ENCODE peak calls at places on chromosomes 6 and 20, in six cellular contexts. I is iris pigment epithelial cell; M is stimulated activated CD4-positive, alpha-beta T cell treated with anti-CD3 and anti-CD28 coated beads, TNF-alpha, amount 100 ng/mL, for 4 hours; F is stimulated activated naive B cell treated with anti-CD40 and anti-IgM and Interleukin-4, amounts not matched to agents 10 μg/mL and 1 μg/mL and 100 μg/mL, for 72 hours; K is NCI-H1092 treated with DMSO at 0.1 percent for 48 hours; R is posterior vena cava. S is an unnamed sample.

GRCh38 chr6:139588734-139589418 is 214.4 kb upstream of the CITED2 start:
- DNase-seq in I (peak), F (no peak), M (no peak), R (no peak), K (peak), S (no peak)

GRCh38 chr6:42320762-42321161 is 103.1 kb upstream of the MRPS10 start:
- DNase-seq in F (no peak), I (peak), M (no peak), K (no peak), R (no peak), S (no peak)

GRCh38 chr6:80143312-80143960 is 37.0 kb downstream of the BCKDHB start:
- DNase-seq in F (no peak), I (peak), M (no peak), K (no peak), R (peak), S (no peak)

GRCh38 chr6:18115356-18115755 is 7.1 kb downstream of the NHLRC1 start:
- DNase-seq in K (no peak), M (no peak), F (no peak), R (no peak), I (peak), S (no peak)

GRCh38 chr6:14276667-14277404 is 159.3 kb downstream of the CD83 start:
- DNase-seq in K (no peak), I (no peak), R (no peak), M (no peak), F (peak), S (no peak)

GRCh38 chr20:56343861-56344381 is 14.9 kb upstream of the FAM210B start:
- DNase-seq in K (no peak), M (peak), I (peak), F (peak), R (peak), S (no peak)

GRCh38 chr6:7865811-7866210 is 44.8 kb downstream of the TXNDC5 start:
- DNase-seq in I (no peak), F (no peak), K (no peak), R (no peak), M (no peak), S (no peak)

GRCh38 chr6:13286185-13286584 is 42.2 kb downstream of the TBC1D7 start:
- DNase-seq in I (no peak), K (no peak), F (peak), M (no peak), R (no peak), S (peak)

GRCh38 chr6:99013661-99014458 is 66.1 kb upstream of the FBXL4 start:
- DNase-seq in K (no peak), M (no peak), F (no peak), I (peak), R (no peak), S (no peak)

GRCh38 chr6:110178626-110179405 is 654 bp downstream of the WASF1 start:
- DNase-seq in I (peak), K (peak), M (peak), R (peak), F (peak), S (peak)

GRCh38 chr20:64048402-64049044 is 916 bp downstream of the SOX18 start:
- DNase-seq in M (no peak), R (no peak), F (no peak), K (no peak), I (no peak), S (no peak)

GRCh38 chr6:101830501-101831031 is 437.1 kb downstream of the GRIK2 start:
- DNase-seq in I (peak), K (no peak), F (no peak), R (no peak), M (no peak), S (no peak)

GRCh38 chr20:24634855-24635254 is 165.4 kb downstream of the SYNDIG1 start:
- DNase-seq in I (peak), F (no peak), K (peak), R (no peak), M (no peak), S (no peak)

GRCh38 chr20:13142143-13142542 is 78.9 kb upstream of the ISM1 start:
- DNase-seq in R (no peak), I (no peak), M (no peak), K (no peak), F (no peak), S (no peak)

GRCh38 chr20:20741067-20742045 is 28.9 kb upstream of the RALGAPA2 start:
- DNase-seq in M (no peak), F (no peak), K (peak), R (no peak), I (no peak), S (no peak)

GRCh38 chr6:5135783-5136376 is 50.7 kb downstream of the PPP1R3G start:
- DNase-seq in R (no peak), M (peak), F (peak), K (no peak), I (peak), S (no peak)

GRCh38 chr6:53520320-53520928 is 24.5 kb downstream of the GCLC start:
- DNase-seq in I (no peak), F (no peak), K (no peak), M (no peak), R (no peak), S (no peak)

GRCh38 chr6:31462964-31463940 is 34.7 kb upstream of the MICB start:
- DNase-seq in F (peak), I (peak), K (no peak), M (peak), R (peak), S (peak)

GRCh38 chr6:127464881-127465459 is 5.8 kb upstream of the KIAA0408 start:
- DNase-seq in K (peak), I (peak), M (peak), F (peak), R (peak), S (no peak)

S was measured in ascending aorta.